ENCODE peak calls at places on chromosomes 2 and 18, in four cellular contexts. O is NCI-H2029; L is Kasumi-1; J is CD8-positive, alpha-beta T cell. C is an unnamed sample.

GRCh38 chr2:106334802-106335201 is 133.4 kb downstream of the RGPD3 start:
- DNase-seq in L (no peak), J (no peak), O (no peak), C (no peak)

GRCh38 chr2:118614856-118615255 is 232.6 kb downstream of the EN1 start:
- DNase-seq in L (no peak), O (no peak), J (no peak), C (no peak)

GRCh38 chr18:36415606-36416005 is 118.1 kb downstream of the FHOD3 start:
- DNase-seq in O (no peak), J (no peak), L (no peak), C (no peak)

GRCh38 chr2:101773137-101773536 is 75.6 kb downstream of the MAP4K4 start:
- DNase-seq in J (no peak), L (peak), O (no peak), C (no peak)

GRCh38 chr18:74745658-74746403 is 148.2 kb downstream of the ZNF407 start:
- DNase-seq in L (no peak), O (no peak), J (no peak), C (peak)

GRCh38 chr2:174697267-174697666 is 67.0 kb downstream of the CHRNA1 start:
- DNase-seq in L (peak), J (peak), O (peak), C (peak)

GRCh38 chr18:37630326-37630725 is 64.7 kb upstream of the CELF4 start:
- DNase-seq in O (no peak), L (no peak), J (no peak), C (no peak)

GRCh38 chr2:215738360-215738759 is 275.0 kb downstream of the MREG start:
- DNase-seq in O (no peak), L (peak), J (no peak), C (no peak)

GRCh38 chr2:29632018-29632417 is 289.4 kb downstream of the ALK start:
- DNase-seq in J (no peak), L (no peak), O (no peak), C (no peak)

GRCh38 chr18:8471373-8471772 is 137.9 kb upstream of the RAB12 start:
- DNase-seq in J (no peak), L (no peak), O (no peak), C (no peak)

GRCh38 chr2:187434342-187434785 is 13.7 kb downstream of the CALCRL start:
- DNase-seq in J (no peak), L (no peak), O (no peak), C (no peak)

GRCh38 chr2:172807011-172807410 is 71.4 kb downstream of the RAPGEF4 start:
- DNase-seq in J (no peak), O (no peak), L (no peak), C (no peak)

GRCh38 chr2:152167070-152167469 is 8.5 kb downstream of the STAM2 start:
- DNase-seq in L (no peak), J (no peak), O (no peak), C (no peak)

GRCh38 chr2:26078939-26079338 is 45.1 kb downstream of the RAB10 start:
- DNase-seq in J (no peak), O (no peak), L (no peak), C (no peak)

GRCh38 chr2:227748079-227748478 is 2.4 kb downstream of the SCYGR8 start:
- DNase-seq in J (no peak), O (no peak), L (no peak), C (no peak)

GRCh38 chr18:32349728-32350395 is 120.8 kb downstream of the GAREM1 start:
- DNase-seq in O (no peak), J (no peak), L (no peak), C (no peak)

GRCh38 chr2:120439637-120440384 is 93.9 kb downstream of the INHBB start:
- DNase-seq in J (no peak), L (no peak), O (no peak), C (no peak)

GRCh38 chr2:9800639-9800974 is 42.7 kb upstream of the TAF1B start:
- DNase-seq in L (no peak), J (no peak), O (no peak), C (no peak)